ENCODE peak calls at places on chromosomes 12 and 14, in eight cellular contexts. Z is body of pancreas; H is mammary epithelial cell; A is Peyer's patch; B is aorta; R is lower lobe of right lung; F is CD8-positive, alpha-beta T cell; S is effector memory CD4-positive, alpha-beta T cell. J is an unnamed sample.

GRCh38 chr12:83818888-83819287 is 1093.7 kb downstream of the SLC6A15 start:
- DNase-seq in Z (peak; percentile 25), H (peak; percentile 37), A (no peak), F (no peak), B (peak; percentile 43), R (no peak), S (no peak), J (peak; percentile 59)

GRCh38 chr12:15892645-15893259 is 10.6 kb downstream of the STRAP start:
- DNase-seq in Z (no peak), H (no peak), S (no peak), R (no peak), F (no peak), B (no peak), A (no peak), J (no peak)

GRCh38 chr14:68442828-68443460 is 349.9 kb downstream of the ZFP36L1 start:
- DNase-seq in A (no peak), F (no peak), Z (no peak), H (peak; percentile 61), B (no peak), R (no peak), S (no peak), J (no peak)

GRCh38 chr14:52790011-52790755 is 1.2 kb downstream of the GNPNAT1 start:
- DNase-seq in B (no peak), Z (peak; percentile 48), F (no peak), S (no peak), A (no peak), R (no peak), H (no peak), J (no peak)

GRCh38 chr14:20624495-20625070 is 16.9 kb downstream of the OR6S1 start:
- DNase-seq in A (peak; percentile 74), Z (peak; percentile 47), H (peak; percentile 60), F (peak; percentile 48), R (peak; percentile 88), B (peak; percentile 80), S (no peak), J (peak; percentile 39)

GRCh38 chr14:32233292-32233691 is 30.2 kb upstream of the RNU6-8 start:
- DNase-seq in F (no peak), B (no peak), S (no peak), H (no peak), A (no peak), R (no peak), Z (no peak), J (no peak)

GRCh38 chr12:65229441-65229840 is 49.0 kb upstream of the MSRB3 start:
- DNase-seq in A (no peak), H (peak; percentile 74), Z (no peak), B (no peak), F (no peak), S (no peak), R (no peak), J (peak; percentile 75)

GRCh38 chr14:77212933-77213656 is 31.5 kb downstream of the TMEM63C start:
- DNase-seq in A (peak; percentile 66), H (peak; percentile 60), S (no peak), B (no peak), Z (peak; percentile 70), F (peak; percentile 11), R (peak; percentile 52), J (peak; percentile 51)

GRCh38 chr14:77023001-77023996 is 5.2 kb downstream of the IRF2BPL start:
- DNase-seq in F (no peak), H (peak; percentile 53), Z (peak; percentile 83), A (peak; percentile 70), R (peak; percentile 48), B (no peak), S (no peak), J (no peak)

GRCh38 chr12:54443446-54443845 is 24.4 kb upstream of the ITGA5 start:
- DNase-seq in B (no peak), A (no peak), S (no peak), R (no peak), F (no peak), H (no peak), Z (no peak), J (no peak)

GRCh38 chr12:54444202-54444601 is 25.1 kb upstream of the ITGA5 start:
- DNase-seq in Z (no peak), F (no peak), S (no peak), B (no peak), R (no peak), A (no peak), H (no peak), J (no peak)

GRCh38 chr12:54447917-54448316 is 25.5 kb downstream of the GTSF1 start:
- DNase-seq in H (no peak), B (no peak), R (no peak), S (no peak), F (no peak), A (no peak), Z (no peak), J (no peak)

GRCh38 chr12:54452628-54453027 is 20.8 kb downstream of the GTSF1 start:
- DNase-seq in F (no peak), H (no peak), S (no peak), A (no peak), Z (no peak), R (no peak), B (no peak), J (no peak)

GRCh38 chr12:54448344-54448743 is 25.1 kb downstream of the GTSF1 start:
- DNase-seq in H (no peak), F (no peak), Z (no peak), R (no peak), B (no peak), A (no peak), S (no peak), J (no peak)
- H3K27me3 ChIP-seq in H (peaks cover 2% of the 10 kb centered on the region), F (no peaks in the 10 kb centered on the region), Z (no peaks in the 10 kb centered on the region), R (no peaks in the 10 kb centered on the region), B (no peaks in the 10 kb centered on the region), A (no peaks in the 10 kb centered on the region), S (no peaks in the 10 kb centered on the region), J (peaks cover 11% of the 10 kb centered on the region)

DNA sequence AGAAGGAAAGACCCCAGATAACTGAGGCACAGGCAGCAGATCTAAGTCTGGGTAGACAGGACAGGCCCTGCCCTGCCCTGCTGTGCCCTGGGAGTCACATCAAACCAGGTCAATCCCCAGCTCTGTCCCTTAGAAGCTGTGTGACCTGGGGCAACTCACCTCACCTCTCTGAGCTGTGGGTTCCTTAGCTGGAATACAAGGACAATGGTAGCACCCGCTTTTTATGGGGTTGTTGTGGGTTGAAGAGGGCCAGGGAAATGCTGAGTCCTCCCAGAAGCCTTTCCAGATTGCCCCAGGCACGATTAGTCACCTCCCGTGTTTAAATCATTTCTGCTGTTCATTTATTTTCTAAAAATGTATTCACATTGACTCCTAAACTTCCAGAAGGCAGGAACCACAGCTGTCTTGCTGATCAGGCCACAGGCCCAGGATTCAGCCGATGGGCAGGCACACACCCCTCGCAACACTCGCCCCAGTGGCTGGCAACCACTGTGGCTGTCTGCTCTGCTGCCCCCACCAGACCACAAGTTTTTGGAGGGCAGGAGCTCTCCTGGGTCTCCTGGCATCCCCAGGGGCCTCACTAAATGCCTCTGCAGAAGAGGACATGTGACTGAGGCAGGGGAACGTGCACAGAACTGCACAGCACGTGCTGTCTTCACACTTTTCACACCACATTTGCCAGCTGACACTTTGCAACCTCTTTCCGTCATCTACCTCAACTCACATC is 3.0 kb downstream of the SELPLG start:
- DNase-seq in H (peak; percentile 90), A (no peak), B (no peak), R (no peak), S (no peak), F (peak; percentile 47), Z (no peak), J (peak; percentile 91)
- H3K27ac ChIP-seq in H (no peak overlapping the region), A (peak overlapping the region; percentile 94), B (no peak overlapping the region), R (peak overlapping the region; percentile 75), S (peak overlapping the region; percentile 95), F (peak overlapping the region; percentile 91), Z (no peak overlapping the region), J (peak overlapping the region; percentile 78)

DNA sequence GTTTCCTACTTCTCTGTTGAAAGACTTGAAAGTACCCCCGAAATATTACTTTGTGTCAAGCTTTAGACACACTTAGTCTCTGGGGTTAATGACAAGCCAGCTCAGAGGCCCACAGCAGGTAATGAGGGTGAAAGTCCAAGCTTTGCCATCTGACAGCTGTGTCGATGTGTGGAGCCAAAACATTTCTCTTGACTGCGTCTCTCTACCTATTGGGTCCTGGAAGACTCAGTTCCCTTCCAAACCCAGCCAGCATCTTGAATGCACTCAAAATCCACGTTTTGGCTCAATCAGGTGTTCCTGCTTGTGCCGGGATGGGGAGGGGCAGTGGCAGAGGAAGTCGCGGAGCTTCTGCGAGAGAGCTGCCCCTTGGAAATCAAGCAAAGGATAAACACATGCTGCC is 3.2 kb downstream of the PLXNC1 start:
- DNase-seq in F (no peak), B (no peak), S (no peak), A (peak; percentile 50), R (no peak), H (no peak), Z (peak; percentile 60), J (no peak)
- H3K27me3 ChIP-seq in F (no peaks in the 10 kb centered on the region), B (no peaks in the 10 kb centered on the region), S (no peaks in the 10 kb centered on the region), A (peaks cover 14% of the 10 kb centered on the region), R (peaks cover 19% of the 10 kb centered on the region), H (peaks cover 38% of the 10 kb centered on the region), Z (peaks cover 9% of the 10 kb centered on the region), J (peaks cover 94% of the 10 kb centered on the region)

DNA sequence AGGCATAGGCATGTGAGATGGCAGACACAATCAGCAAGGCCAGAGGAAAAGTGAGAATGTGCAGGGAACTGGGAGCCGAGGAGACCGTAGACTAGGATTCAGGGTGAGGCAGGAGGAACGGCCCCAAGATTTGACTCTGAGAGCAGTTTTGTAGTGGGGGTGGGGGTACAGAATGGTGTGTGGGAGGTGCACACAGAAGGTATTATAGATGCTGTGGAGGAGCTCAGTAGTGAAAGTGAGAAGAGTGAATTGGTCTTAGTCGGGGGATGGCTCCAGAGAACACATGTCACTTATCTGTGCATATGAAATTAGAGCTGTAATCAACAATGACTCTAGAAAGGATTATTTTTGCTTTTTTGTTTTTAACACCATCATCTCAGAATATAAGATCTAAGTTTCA is 11.9 kb downstream of the ZNF664 start:
- DNase-seq in Z (no peak), B (no peak), A (no peak), H (no peak), F (no peak), S (no peak), R (no peak), J (no peak)
- H3K27ac ChIP-seq in Z (no peak overlapping the region), B (no peak overlapping the region), A (no peak overlapping the region), H (no peak overlapping the region), F (no peak overlapping the region), S (no peak overlapping the region), R (no peak overlapping the region), J (no peak overlapping the region)

J was measured in foreskin keratinocyte.